ENCODE peak calls at places on chromosomes 4 and X, in five cellular contexts. One of them, this sample, is unnamed.

GRCh38 chr4:154082760-154083530 is 294.1 kb upstream of the SFRP2 start:
- DNase-seq in activated T-cell treated with anti-CD3 and anti-CD28 coated beads, Interleukin-2, amount 50 U/mL, for 72 hours: peak; percentile 3
- DNase-seq in non-pigmented ciliary epithelial cell: no peak
- DNase-seq in activated CD4-positive, alpha-beta memory T cell treated with anti-CD3 and anti-CD28 coated beads for 36 hours: no peak
- DNase-seq in NB4: peak; percentile 12
- DNase-seq in this sample: peak; percentile 32

GRCh38 chr4:14165253-14165942 is 537.9 kb upstream of the BOD1L1 start:
- DNase-seq in activated T-cell treated with anti-CD3 and anti-CD28 coated beads, Interleukin-2, amount 50 U/mL, for 72 hours: no peak
- DNase-seq in non-pigmented ciliary epithelial cell: no peak
- DNase-seq in activated CD4-positive, alpha-beta memory T cell treated with anti-CD3 and anti-CD28 coated beads for 36 hours: no peak
- DNase-seq in NB4: no peak
- DNase-seq in this sample: no peak

GRCh38 chr4:7121174-7121573 is 53.3 kb upstream of the GRPEL1 start:
- DNase-seq in activated T-cell treated with anti-CD3 and anti-CD28 coated beads, Interleukin-2, amount 50 U/mL, for 72 hours: no peak
- DNase-seq in non-pigmented ciliary epithelial cell: no peak
- DNase-seq in activated CD4-positive, alpha-beta memory T cell treated with anti-CD3 and anti-CD28 coated beads for 36 hours: no peak
- DNase-seq in NB4: no peak
- DNase-seq in this sample: no peak

GRCh38 chr4:20137176-20137575 is 114.5 kb upstream of the SLIT2 start:
- DNase-seq in activated T-cell treated with anti-CD3 and anti-CD28 coated beads, Interleukin-2, amount 50 U/mL, for 72 hours: no peak
- DNase-seq in non-pigmented ciliary epithelial cell: no peak
- DNase-seq in activated CD4-positive, alpha-beta memory T cell treated with anti-CD3 and anti-CD28 coated beads for 36 hours: no peak
- DNase-seq in NB4: no peak
- DNase-seq in this sample: no peak

GRCh38 chrX:42746606-42747005 is 31.4 kb downstream of the PPP1R2C start:
- DNase-seq in activated T-cell treated with anti-CD3 and anti-CD28 coated beads, Interleukin-2, amount 50 U/mL, for 72 hours: no peak
- DNase-seq in non-pigmented ciliary epithelial cell: no peak
- DNase-seq in activated CD4-positive, alpha-beta memory T cell treated with anti-CD3 and anti-CD28 coated beads for 36 hours: no peak
- DNase-seq in NB4: peak; percentile 25
- DNase-seq in this sample: peak; percentile 0

GRCh38 chrX:139890991-139891700 is 41.7 kb downstream of the ATP11C start:
- DNase-seq in activated T-cell treated with anti-CD3 and anti-CD28 coated beads, Interleukin-2, amount 50 U/mL, for 72 hours: no peak
- DNase-seq in non-pigmented ciliary epithelial cell: no peak
- DNase-seq in activated CD4-positive, alpha-beta memory T cell treated with anti-CD3 and anti-CD28 coated beads for 36 hours: no peak
- DNase-seq in NB4: no peak
- DNase-seq in this sample: peak; percentile 66

GRCh38 chrX:40808203-40808602 is 72.9 kb upstream of the MED14 start:
- DNase-seq in activated T-cell treated with anti-CD3 and anti-CD28 coated beads, Interleukin-2, amount 50 U/mL, for 72 hours: no peak
- DNase-seq in non-pigmented ciliary epithelial cell: no peak
- DNase-seq in activated CD4-positive, alpha-beta memory T cell treated with anti-CD3 and anti-CD28 coated beads for 36 hours: no peak
- DNase-seq in NB4: no peak
- DNase-seq in this sample: no peak

GRCh38 chr4:109589605-109590004 is 29.6 kb downstream of the MCUB start:
- DNase-seq in activated T-cell treated with anti-CD3 and anti-CD28 coated beads, Interleukin-2, amount 50 U/mL, for 72 hours: no peak
- DNase-seq in non-pigmented ciliary epithelial cell: no peak
- DNase-seq in activated CD4-positive, alpha-beta memory T cell treated with anti-CD3 and anti-CD28 coated beads for 36 hours: no peak
- DNase-seq in NB4: no peak
- DNase-seq in this sample: no peak

GRCh38 chr4:156774422-156774821 is 197.2 kb downstream of the PDGFC start:
- DNase-seq in activated T-cell treated with anti-CD3 and anti-CD28 coated beads, Interleukin-2, amount 50 U/mL, for 72 hours: no peak
- DNase-seq in non-pigmented ciliary epithelial cell: peak; percentile 95
- DNase-seq in activated CD4-positive, alpha-beta memory T cell treated with anti-CD3 and anti-CD28 coated beads for 36 hours: no peak
- DNase-seq in NB4: no peak
- DNase-seq in this sample: no peak

GRCh38 chr4:118936406-118936805 is 47.8 kb downstream of the SYNPO2 start:
- DNase-seq in activated T-cell treated with anti-CD3 and anti-CD28 coated beads, Interleukin-2, amount 50 U/mL, for 72 hours: no peak
- DNase-seq in non-pigmented ciliary epithelial cell: no peak
- DNase-seq in activated CD4-positive, alpha-beta memory T cell treated with anti-CD3 and anti-CD28 coated beads for 36 hours: no peak
- DNase-seq in NB4: no peak
- DNase-seq in this sample: no peak

GRCh38 chrX:112852850-112853249 is 12.2 kb upstream of the AMOT start:
- DNase-seq in activated T-cell treated with anti-CD3 and anti-CD28 coated beads, Interleukin-2, amount 50 U/mL, for 72 hours: no peak
- DNase-seq in non-pigmented ciliary epithelial cell: no peak
- DNase-seq in activated CD4-positive, alpha-beta memory T cell treated with anti-CD3 and anti-CD28 coated beads for 36 hours: no peak
- DNase-seq in NB4: no peak
- DNase-seq in this sample: no peak

GRCh38 chr4:174940002-174940401 is 21.8 kb downstream of the ADAM29 start:
- DNase-seq in activated T-cell treated with anti-CD3 and anti-CD28 coated beads, Interleukin-2, amount 50 U/mL, for 72 hours: no peak
- DNase-seq in non-pigmented ciliary epithelial cell: no peak
- DNase-seq in activated CD4-positive, alpha-beta memory T cell treated with anti-CD3 and anti-CD28 coated beads for 36 hours: no peak
- DNase-seq in NB4: no peak
- DNase-seq in this sample: no peak

GRCh38 chr4:186627226-186627865 is 72.0 kb upstream of the MTNR1A start:
- DNase-seq in activated T-cell treated with anti-CD3 and anti-CD28 coated beads, Interleukin-2, amount 50 U/mL, for 72 hours: no peak
- DNase-seq in non-pigmented ciliary epithelial cell: no peak
- DNase-seq in activated CD4-positive, alpha-beta memory T cell treated with anti-CD3 and anti-CD28 coated beads for 36 hours: no peak
- DNase-seq in NB4: peak; percentile 56
- DNase-seq in this sample: no peak

GRCh38 chr4:16026155-16026761 is 57.6 kb downstream of the PROM1 start:
- DNase-seq in activated T-cell treated with anti-CD3 and anti-CD28 coated beads, Interleukin-2, amount 50 U/mL, for 72 hours: peak; percentile 12
- DNase-seq in non-pigmented ciliary epithelial cell: no peak
- DNase-seq in activated CD4-positive, alpha-beta memory T cell treated with anti-CD3 and anti-CD28 coated beads for 36 hours: no peak
- DNase-seq in NB4: peak; percentile 77
- DNase-seq in this sample: peak; percentile 72

GRCh38 chr4:181004056-181004455 is 1239.1 kb upstream of the TENM3 start:
- DNase-seq in activated T-cell treated with anti-CD3 and anti-CD28 coated beads, Interleukin-2, amount 50 U/mL, for 72 hours: no peak
- DNase-seq in non-pigmented ciliary epithelial cell: no peak
- DNase-seq in activated CD4-positive, alpha-beta memory T cell treated with anti-CD3 and anti-CD28 coated beads for 36 hours: no peak
- DNase-seq in NB4: no peak
- DNase-seq in this sample: no peak

GRCh38 chr4:162715401-162715800 is 451.3 kb downstream of the NAF1 start:
- DNase-seq in activated T-cell treated with anti-CD3 and anti-CD28 coated beads, Interleukin-2, amount 50 U/mL, for 72 hours: no peak
- DNase-seq in non-pigmented ciliary epithelial cell: no peak
- DNase-seq in activated CD4-positive, alpha-beta memory T cell treated with anti-CD3 and anti-CD28 coated beads for 36 hours: no peak
- DNase-seq in NB4: no peak
- DNase-seq in this sample: no peak

GRCh38 chr4:74377714-74378113 is 12.8 kb downstream of the EREG start:
- DNase-seq in activated T-cell treated with anti-CD3 and anti-CD28 coated beads, Interleukin-2, amount 50 U/mL, for 72 hours: no peak
- DNase-seq in non-pigmented ciliary epithelial cell: no peak
- DNase-seq in activated CD4-positive, alpha-beta memory T cell treated with anti-CD3 and anti-CD28 coated beads for 36 hours: no peak
- DNase-seq in NB4: no peak
- DNase-seq in this sample: no peak

GRCh38 chr4:163620738-163621137 is 126.2 kb downstream of the TMA16 start:
- DNase-seq in activated T-cell treated with anti-CD3 and anti-CD28 coated beads, Interleukin-2, amount 50 U/mL, for 72 hours: no peak
- DNase-seq in non-pigmented ciliary epithelial cell: no peak
- DNase-seq in activated CD4-positive, alpha-beta memory T cell treated with anti-CD3 and anti-CD28 coated beads for 36 hours: no peak
- DNase-seq in NB4: no peak
- DNase-seq in this sample: no peak

GRCh38 chr4:6716958-6717655 is 1.1 kb downstream of the BLOC1S4 start:
- DNase-seq in activated T-cell treated with anti-CD3 and anti-CD28 coated beads, Interleukin-2, amount 50 U/mL, for 72 hours: no peak
- DNase-seq in non-pigmented ciliary epithelial cell: no peak
- DNase-seq in activated CD4-positive, alpha-beta memory T cell treated with anti-CD3 and anti-CD28 coated beads for 36 hours: no peak
- DNase-seq in NB4: peak; percentile 55
- DNase-seq in this sample: no peak

GRCh38 chr4:41428205-41428940 is 109.6 kb upstream of the LIMCH1 start:
- DNase-seq in activated T-cell treated with anti-CD3 and anti-CD28 coated beads, Interleukin-2, amount 50 U/mL, for 72 hours: no peak
- DNase-seq in non-pigmented ciliary epithelial cell: no peak
- DNase-seq in activated CD4-positive, alpha-beta memory T cell treated with anti-CD3 and anti-CD28 coated beads for 36 hours: no peak
- DNase-seq in NB4: no peak
- DNase-seq in this sample: no peak

GRCh38 chrX:2764766-2765666 is 13.2 kb downstream of the XG start:
- DNase-seq in activated T-cell treated with anti-CD3 and anti-CD28 coated beads, Interleukin-2, amount 50 U/mL, for 72 hours: no peak
- DNase-seq in non-pigmented ciliary epithelial cell: no peak
- DNase-seq in activated CD4-positive, alpha-beta memory T cell treated with anti-CD3 and anti-CD28 coated beads for 36 hours: no peak
- DNase-seq in NB4: no peak
- DNase-seq in this sample: no peak

GRCh38 chr4:162117051-162117450 is 46.7 kb downstream of the FSTL5 start:
- DNase-seq in activated T-cell treated with anti-CD3 and anti-CD28 coated beads, Interleukin-2, amount 50 U/mL, for 72 hours: no peak
- DNase-seq in non-pigmented ciliary epithelial cell: no peak
- DNase-seq in activated CD4-positive, alpha-beta memory T cell treated with anti-CD3 and anti-CD28 coated beads for 36 hours: no peak
- DNase-seq in NB4: no peak
- DNase-seq in this sample: no peak

GRCh38 chr4:179596621-179597020 is 2154.4 kb upstream of the AGA start:
- DNase-seq in activated T-cell treated with anti-CD3 and anti-CD28 coated beads, Interleukin-2, amount 50 U/mL, for 72 hours: no peak
- DNase-seq in non-pigmented ciliary epithelial cell: no peak
- DNase-seq in activated CD4-positive, alpha-beta memory T cell treated with anti-CD3 and anti-CD28 coated beads for 36 hours: no peak
- DNase-seq in NB4: no peak
- DNase-seq in this sample: no peak

GRCh38 chr4:164802301-164802700 is 48.4 kb downstream of the SMIM31 start:
- DNase-seq in activated T-cell treated with anti-CD3 and anti-CD28 coated beads, Interleukin-2, amount 50 U/mL, for 72 hours: no peak
- DNase-seq in non-pigmented ciliary epithelial cell: no peak
- DNase-seq in activated CD4-positive, alpha-beta memory T cell treated with anti-CD3 and anti-CD28 coated beads for 36 hours: no peak
- DNase-seq in NB4: no peak
- DNase-seq in this sample: no peak

GRCh38 chr4:95183656-95184408 is 364.9 kb downstream of the UNC5C start:
- DNase-seq in activated T-cell treated with anti-CD3 and anti-CD28 coated beads, Interleukin-2, amount 50 U/mL, for 72 hours: no peak
- DNase-seq in non-pigmented ciliary epithelial cell: no peak
- DNase-seq in activated CD4-positive, alpha-beta memory T cell treated with anti-CD3 and anti-CD28 coated beads for 36 hours: no peak
- DNase-seq in NB4: no peak
- DNase-seq in this sample: no peak

GRCh38 chr4:123526511-123526910 is 129.9 kb downstream of the SPRY1 start:
- DNase-seq in activated T-cell treated with anti-CD3 and anti-CD28 coated beads, Interleukin-2, amount 50 U/mL, for 72 hours: peak; percentile 18
- DNase-seq in non-pigmented ciliary epithelial cell: no peak
- DNase-seq in activated CD4-positive, alpha-beta memory T cell treated with anti-CD3 and anti-CD28 coated beads for 36 hours: peak; percentile 27
- DNase-seq in NB4: no peak
- DNase-seq in this sample: no peak

GRCh38 chr4:100017627-100018310 is 67.7 kb upstream of the H2AZ1 start:
- DNase-seq in activated T-cell treated with anti-CD3 and anti-CD28 coated beads, Interleukin-2, amount 50 U/mL, for 72 hours: no peak
- DNase-seq in non-pigmented ciliary epithelial cell: no peak
- DNase-seq in activated CD4-positive, alpha-beta memory T cell treated with anti-CD3 and anti-CD28 coated beads for 36 hours: no peak
- DNase-seq in NB4: no peak
- DNase-seq in this sample: no peak

GRCh38 chr4:181676546-181676945 is 566.7 kb upstream of the TENM3 start:
- DNase-seq in activated T-cell treated with anti-CD3 and anti-CD28 coated beads, Interleukin-2, amount 50 U/mL, for 72 hours: no peak
- DNase-seq in non-pigmented ciliary epithelial cell: no peak
- DNase-seq in activated CD4-positive, alpha-beta memory T cell treated with anti-CD3 and anti-CD28 coated beads for 36 hours: no peak
- DNase-seq in NB4: no peak
- DNase-seq in this sample: no peak

GRCh38 chr4:56052966-56053365 is 104.2 kb downstream of the CEP135 start:
- DNase-seq in activated T-cell treated with anti-CD3 and anti-CD28 coated beads, Interleukin-2, amount 50 U/mL, for 72 hours: no peak
- DNase-seq in non-pigmented ciliary epithelial cell: no peak
- DNase-seq in activated CD4-positive, alpha-beta memory T cell treated with anti-CD3 and anti-CD28 coated beads for 36 hours: no peak
- DNase-seq in NB4: no peak
- DNase-seq in this sample: no peak

GRCh38 chr4:88831063-88831462 is 133.4 kb upstream of the NAP1L5 start:
- DNase-seq in activated T-cell treated with anti-CD3 and anti-CD28 coated beads, Interleukin-2, amount 50 U/mL, for 72 hours: no peak
- DNase-seq in non-pigmented ciliary epithelial cell: no peak
- DNase-seq in activated CD4-positive, alpha-beta memory T cell treated with anti-CD3 and anti-CD28 coated beads for 36 hours: no peak
- DNase-seq in NB4: no peak
- DNase-seq in this sample: no peak

GRCh38 chrX:3516051-3516541 is 169.6 kb upstream of the MXRA5 start:
- DNase-seq in activated T-cell treated with anti-CD3 and anti-CD28 coated beads, Interleukin-2, amount 50 U/mL, for 72 hours: no peak
- DNase-seq in non-pigmented ciliary epithelial cell: no peak
- DNase-seq in activated CD4-positive, alpha-beta memory T cell treated with anti-CD3 and anti-CD28 coated beads for 36 hours: no peak
- DNase-seq in NB4: no peak
- DNase-seq in this sample: no peak

GRCh38 chr4:172995161-172995560 is 173.4 kb upstream of the GALNT7 start:
- DNase-seq in activated T-cell treated with anti-CD3 and anti-CD28 coated beads, Interleukin-2, amount 50 U/mL, for 72 hours: no peak
- DNase-seq in non-pigmented ciliary epithelial cell: no peak
- DNase-seq in activated CD4-positive, alpha-beta memory T cell treated with anti-CD3 and anti-CD28 coated beads for 36 hours: no peak
- DNase-seq in NB4: no peak
- DNase-seq in this sample: no peak

GRCh38 chr4:184310171-184310567 is 92.5 kb upstream of the ENPP6 start:
- DNase-seq in activated T-cell treated with anti-CD3 and anti-CD28 coated beads, Interleukin-2, amount 50 U/mL, for 72 hours: peak; percentile 44
- DNase-seq in non-pigmented ciliary epithelial cell: no peak
- DNase-seq in activated CD4-positive, alpha-beta memory T cell treated with anti-CD3 and anti-CD28 coated beads for 36 hours: peak; percentile 81
- DNase-seq in NB4: peak; percentile 52
- DNase-seq in this sample: peak; percentile 11

GRCh38 chrX:19130628-19131027 is 8.4 kb upstream of the ADGRG2 start:
- DNase-seq in activated T-cell treated with anti-CD3 and anti-CD28 coated beads, Interleukin-2, amount 50 U/mL, for 72 hours: no peak
- DNase-seq in non-pigmented ciliary epithelial cell: no peak
- DNase-seq in activated CD4-positive, alpha-beta memory T cell treated with anti-CD3 and anti-CD28 coated beads for 36 hours: no peak
- DNase-seq in NB4: no peak
- DNase-seq in this sample: no peak

GRCh38 chr4:153113061-153113837 is 91.0 kb upstream of the TRIM2 start:
- DNase-seq in activated T-cell treated with anti-CD3 and anti-CD28 coated beads, Interleukin-2, amount 50 U/mL, for 72 hours: peak; percentile 20
- DNase-seq in non-pigmented ciliary epithelial cell: no peak
- DNase-seq in activated CD4-positive, alpha-beta memory T cell treated with anti-CD3 and anti-CD28 coated beads for 36 hours: peak; percentile 54
- DNase-seq in NB4: no peak
- DNase-seq in this sample: peak; percentile 24

GRCh38 chr4:140851032-140851636 is 94.9 kb upstream of the TBC1D9 start:
- DNase-seq in activated T-cell treated with anti-CD3 and anti-CD28 coated beads, Interleukin-2, amount 50 U/mL, for 72 hours: peak; percentile 18
- DNase-seq in non-pigmented ciliary epithelial cell: peak; percentile 10
- DNase-seq in activated CD4-positive, alpha-beta memory T cell treated with anti-CD3 and anti-CD28 coated beads for 36 hours: peak; percentile 16
- DNase-seq in NB4: peak; percentile 64
- DNase-seq in this sample: peak; percentile 88

GRCh38 chr4:183961772-183962171 is 56.7 kb downstream of the STOX2 start:
- DNase-seq in activated T-cell treated with anti-CD3 and anti-CD28 coated beads, Interleukin-2, amount 50 U/mL, for 72 hours: no peak
- DNase-seq in non-pigmented ciliary epithelial cell: no peak
- DNase-seq in activated CD4-positive, alpha-beta memory T cell treated with anti-CD3 and anti-CD28 coated beads for 36 hours: no peak
- DNase-seq in NB4: no peak
- DNase-seq in this sample: no peak

GRCh38 chr4:184648220-184649025 is 824 bp downstream of the CASP3 start:
- DNase-seq in activated T-cell treated with anti-CD3 and anti-CD28 coated beads, Interleukin-2, amount 50 U/mL, for 72 hours: peak; percentile 57
- DNase-seq in non-pigmented ciliary epithelial cell: no peak
- DNase-seq in activated CD4-positive, alpha-beta memory T cell treated with anti-CD3 and anti-CD28 coated beads for 36 hours: peak; percentile 62
- DNase-seq in NB4: peak; percentile 65
- DNase-seq in this sample: peak; percentile 76

GRCh38 chr4:26992657-26993361 is 132.2 kb downstream of the STIM2 start:
- DNase-seq in activated T-cell treated with anti-CD3 and anti-CD28 coated beads, Interleukin-2, amount 50 U/mL, for 72 hours: peak; percentile 25
- DNase-seq in non-pigmented ciliary epithelial cell: peak; percentile 58
- DNase-seq in activated CD4-positive, alpha-beta memory T cell treated with anti-CD3 and anti-CD28 coated beads for 36 hours: peak; percentile 46
- DNase-seq in NB4: peak; percentile 78
- DNase-seq in this sample: peak; percentile 82

GRCh38 chr4:27149541-27150212 is 289.0 kb downstream of the STIM2 start:
- DNase-seq in activated T-cell treated with anti-CD3 and anti-CD28 coated beads, Interleukin-2, amount 50 U/mL, for 72 hours: no peak
- DNase-seq in non-pigmented ciliary epithelial cell: peak; percentile 37
- DNase-seq in activated CD4-positive, alpha-beta memory T cell treated with anti-CD3 and anti-CD28 coated beads for 36 hours: no peak
- DNase-seq in NB4: no peak
- DNase-seq in this sample: no peak

This sample was measured in OCI-M1.